ENCODE peak calls at places on chromosome 4, in four cellular contexts. H is K562, T is H1, W is HepG2. Z is an unnamed sample.

GRCh38 chr4:76962406-76963135 is 13.0 kb downstream of the SEPTIN11 start:
- DNase-seq in H (no peak), T (no peak), W (no peak), Z (no peak)

GRCh38 chr4:36332023-36332781 is 50.8 kb downstream of the DTHD1 start:
- DNase-seq in H (no peak), T (peak), W (no peak), Z (peak)

GRCh38 chr4:118834960-118835895 is 698 bp downstream of the SEC24D start:
- DNase-seq in H (peak), T (no peak), W (peak), Z (peak)

GRCh38 chr4:98314791-98315565 is 53.8 kb downstream of the RAP1GDS1 start:
- DNase-seq in H (no peak), T (no peak), W (no peak), Z (no peak)

GRCh38 chr4:168633474-168633873 is 136.6 kb downstream of the PALLD start:
- DNase-seq in H (no peak), T (no peak), W (no peak), Z (no peak)

GRCh38 chr4:158164849-158165248 is 8.0 kb downstream of the GASK1B start:
- DNase-seq in H (no peak), T (no peak), W (no peak), Z (no peak)

GRCh38 chr4:110129544-110129943 is 68.9 kb downstream of the ELOVL6 start:
- DNase-seq in H (no peak), T (no peak), W (no peak), Z (no peak)

GRCh38 chr4:5051692-5052423 is 578 bp downstream of the STK32B start:
- DNase-seq in H (no peak), T (no peak), W (no peak), Z (no peak)

GRCh38 chr4:108783666-108784463 is 21.0 kb upstream of the ETNPPL start:
- DNase-seq in H (no peak), T (no peak), W (peak), Z (no peak)

GRCh38 chr4:5019274-5019673 is at the start of gene CYTL1:
- DNase-seq in H (no peak), T (no peak), W (no peak), Z (no peak)

GRCh38 chr4:138450546-138450945 is 208.4 kb upstream of the SLC7A11 start:
- DNase-seq in H (no peak), T (no peak), W (no peak), Z (no peak)

GRCh38 chr4:143411527-143412480 is 75.1 kb downstream of the GAB1 start:
- DNase-seq in H (no peak), T (no peak), W (no peak), Z (no peak)
- TF ChIP-seq BRCA1 in H (no peak), T (no peak), W (no peak), Z (no peak)

GRCh38 chr4:2818351-2818939 is 25.2 kb upstream of the ADD1 start:
- DNase-seq in H (no peak), T (no peak), W (no peak), Z (no peak)
- TF ChIP-seq BRCA1 in H (no peak), T (no peak), W (no peak), Z (no peak)

DNA sequence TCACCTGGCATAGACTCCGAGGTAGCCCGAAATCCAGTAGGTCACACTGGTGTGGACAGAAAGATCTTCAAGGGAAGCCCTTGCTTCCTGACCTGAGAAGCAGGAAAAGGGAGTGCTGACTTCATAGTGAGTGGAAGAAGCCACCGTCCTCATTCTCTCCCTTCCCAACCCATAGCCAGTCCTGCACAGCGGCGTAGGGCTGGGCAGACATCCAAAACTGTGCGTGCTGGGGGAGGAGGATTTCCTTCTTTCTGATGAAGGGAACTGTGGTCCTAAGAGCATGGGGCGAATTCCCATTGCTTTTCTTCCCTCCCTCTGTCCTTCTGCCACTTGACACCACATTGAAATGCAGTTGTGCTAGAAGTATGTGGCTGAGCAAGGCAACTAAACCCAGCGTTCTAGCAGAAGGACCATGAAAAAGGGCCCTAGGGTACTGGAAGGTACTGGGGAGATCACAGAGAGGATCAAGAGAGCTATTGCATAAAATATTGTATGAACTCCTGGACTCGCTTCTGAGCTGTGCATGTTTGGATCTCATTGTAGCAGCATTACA is 66.9 kb downstream of the STOX2 start:
- DNase-seq in H (no peak), T (no peak), W (no peak), Z (no peak)
- TF ChIP-seq BRCA1 in H (no peak), T (no peak), W (no peak), Z (no peak)

DNA sequence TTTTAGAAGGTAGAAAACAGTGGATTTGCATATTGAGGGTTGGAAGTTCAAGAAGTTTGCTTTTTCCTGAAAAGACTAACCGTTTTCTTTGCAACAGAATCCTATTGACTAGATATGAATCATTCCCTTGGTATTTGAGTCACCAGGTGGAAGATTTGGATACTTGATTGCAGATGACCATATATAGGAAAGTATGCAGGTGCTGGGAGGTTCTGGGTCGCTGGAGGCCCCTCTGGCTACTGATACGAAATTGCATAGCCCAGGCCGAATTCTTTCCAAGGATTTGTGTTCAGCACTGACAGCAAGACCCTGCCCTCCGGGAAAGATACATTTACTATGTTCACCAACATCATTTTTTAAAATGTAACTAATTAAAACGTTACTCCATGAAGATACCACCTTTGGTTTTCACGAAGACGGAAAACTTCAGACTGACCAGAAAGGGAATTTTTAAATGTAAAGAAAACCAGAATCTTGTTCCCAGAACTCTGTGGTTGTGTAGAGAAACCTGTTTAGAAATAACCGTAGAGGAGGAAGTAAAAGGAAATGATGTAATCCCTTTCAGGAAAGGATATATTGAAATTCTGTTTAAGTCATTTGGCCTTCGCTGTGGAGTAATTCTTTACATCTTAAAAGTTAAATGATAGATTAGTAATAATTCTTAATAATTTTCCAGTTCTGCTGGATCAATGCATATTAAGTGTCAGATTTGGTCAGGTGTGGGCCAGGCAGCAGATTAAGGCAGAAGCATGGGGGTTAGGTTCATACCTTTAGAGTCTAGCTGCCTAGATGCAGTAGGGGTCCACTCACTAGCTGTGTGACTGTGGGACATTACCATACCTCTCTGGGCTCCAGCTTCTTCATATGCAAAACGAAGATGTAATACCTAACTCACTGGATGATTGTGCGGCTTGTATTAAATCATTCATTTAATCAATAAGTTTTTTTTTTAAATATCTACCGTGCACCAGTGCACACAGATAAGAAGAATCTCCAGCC is 1.1 kb downstream of the ANXA3 start:
- DNase-seq in H (no peak), T (peak), W (peak), Z (no peak)
- TF ChIP-seq BRCA1 in H (no peak), T (no peak), W (no peak), Z (no peak)

GRCh38 chr4:57078685-57079521 is 31.3 kb downstream of the IGFBP7 start:
- DNase-seq in H (no peak), T (no peak), W (peak), Z (no peak)
- TF ChIP-seq BRCA1 in H (no peak), T (no peak), W (no peak), Z (no peak)

GRCh38 chr4:186134254-186134653 is 29.8 kb downstream of the FAM149A start:
- DNase-seq in H (no peak), T (no peak), W (no peak), Z (peak)
- TF ChIP-seq BRCA1 in H (no peak), T (no peak), W (no peak), Z (no peak)

GRCh38 chr4:182185491-182185890 is 57.7 kb upstream of the TENM3 start:
- DNase-seq in H (no peak), T (no peak), W (no peak), Z (no peak)
- TF ChIP-seq BRCA1 in H (no peak), T (no peak), W (no peak), Z (no peak)

DNA sequence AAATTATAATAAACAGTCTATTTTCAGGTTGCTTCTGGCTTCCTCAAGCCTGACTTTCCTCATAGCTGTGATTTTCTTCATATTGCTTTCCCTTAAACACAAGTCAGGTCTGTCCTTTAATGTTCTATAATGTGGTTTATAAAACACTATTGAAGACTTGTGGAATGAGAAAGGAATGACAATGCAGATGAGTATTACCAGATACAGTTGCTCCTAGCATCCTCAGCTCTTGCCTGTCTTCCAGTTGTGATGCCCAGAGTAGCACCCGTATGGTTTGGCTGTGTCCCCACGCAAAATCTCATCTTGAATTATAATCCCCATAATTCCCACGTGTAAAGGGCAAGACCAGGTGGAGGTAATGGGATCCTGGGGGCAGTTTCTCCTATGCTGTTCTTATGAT is 265.7 kb upstream of the BOD1L1 start:
- DNase-seq in H (no peak), T (no peak), W (no peak), Z (no peak)
- TF ChIP-seq BRCA1 in H (no peak), T (no peak), W (no peak), Z (no peak)